ENCODE peak calls at places on chromosomes 12 and 14, in six cellular contexts. J is GM13977, V is left ventricle myocardium superior, N is activated B cell treated with CpG ODN at 0.5 μM for 24 hours, D is frontal cortex, Z is thoracic aorta. M is an unnamed sample.

GRCh38 chr12:80321653-80322052 is 122.4 kb upstream of the PTPRQ start:
- DNase-seq in J (no peak), V (no peak), N (no peak), D (no peak), Z (no peak), M (no peak)

GRCh38 chr12:130537051-130537450 is 179.0 kb downstream of the RIMBP2 start:
- DNase-seq in J (no peak), V (no peak), N (no peak), D (no peak), Z (no peak), M (no peak)

GRCh38 chr14:22448905-22449611 is 140.0 kb downstream of the DAD1 start:
- DNase-seq in J (no peak), V (no peak), N (no peak), D (no peak), Z (no peak), M (peak; percentile 61)

GRCh38 chr12:53096089-53096741 is 1.3 kb upstream of the IGFBP6 start:
- DNase-seq in J (no peak), V (peak; percentile 84), N (no peak), D (no peak), Z (no peak), M (peak; percentile 85)

GRCh38 chr12:108526482-108527234 is 11.6 kb downstream of the FICD start:
- DNase-seq in J (no peak), V (no peak), N (no peak), D (no peak), Z (no peak), M (no peak)

GRCh38 chr12:120103371-120103770 is 13.2 kb downstream of the RAB35 start:
- DNase-seq in J (no peak), V (no peak), N (no peak), D (no peak), Z (no peak), M (no peak)

GRCh38 chr12:2494490-2495192 is 300.1 kb upstream of the FKBP4 start:
- DNase-seq in J (no peak), V (no peak), N (no peak), D (no peak), Z (no peak), M (no peak)

GRCh38 chr12:1108276-1108675 is 117.3 kb downstream of the ERC1 start:
- DNase-seq in J (peak; percentile 51), V (no peak), N (no peak), D (no peak), Z (no peak), M (no peak)

GRCh38 chr14:74389980-74390379 is 36.0 kb downstream of the SYNDIG1L start:
- DNase-seq in J (no peak), V (no peak), N (no peak), D (no peak), Z (no peak), M (no peak)

GRCh38 chr12:120470150-120470817 is 736 bp upstream of the SRSF9 start:
- DNase-seq in J (no peak), V (no peak), N (no peak), D (no peak), Z (no peak), M (no peak)

GRCh38 chr12:76024942-76025600 is 6.5 kb downstream of the PHLDA1 start:
- DNase-seq in J (no peak), V (no peak), N (no peak), D (no peak), Z (no peak), M (no peak)

GRCh38 chr12:108696111-108696995 is 35.0 kb downstream of the CORO1C start:
- DNase-seq in J (no peak), V (no peak), N (no peak), D (no peak), Z (no peak), M (no peak)

GRCh38 chr14:105089746-105090492 is 24.7 kb upstream of the GPR132 start:
- DNase-seq in J (no peak), V (no peak), N (no peak), D (no peak), Z (no peak), M (no peak)

GRCh38 chr12:89353823-89354629 is 1.7 kb upstream of the DUSP6 start:
- DNase-seq in J (peak; percentile 73), V (peak; percentile 92), N (peak; percentile 58), D (peak; percentile 66), Z (no peak), M (peak; percentile 79)

GRCh38 chr14:31057701-31058364 is 31.7 kb upstream of the STRN3 start:
- DNase-seq in J (no peak), V (no peak), N (no peak), D (no peak), Z (no peak), M (no peak)

GRCh38 chr14:54676822-54677708 is 110.1 kb downstream of the SAMD4A start:
- DNase-seq in J (no peak), V (no peak), N (no peak), D (peak; percentile 24), Z (no peak), M (no peak)

GRCh38 chr12:6899837-6900519 is 4.6 kb upstream of the LRRC23 start:
- DNase-seq in J (no peak), V (peak; percentile 58), N (no peak), D (no peak), Z (no peak), M (no peak)

GRCh38 chr12:108611884-108612415 is 14.1 kb upstream of the TMEM119 start:
- DNase-seq in J (no peak), V (no peak), N (no peak), D (no peak), Z (no peak), M (no peak)

GRCh38 chr14:100375273-100375962 is 52.3 kb downstream of the SLC25A47 start:
- DNase-seq in J (peak; percentile 83), V (peak; percentile 74), N (peak; percentile 44), D (no peak), Z (peak; percentile 70), M (peak; percentile 79)

GRCh38 chr12:97556201-97556824 is 93.7 kb downstream of the RMST start:
- DNase-seq in J (no peak), V (no peak), N (no peak), D (no peak), Z (no peak), M (no peak)

GRCh38 chr14:33347816-33348215 is 409.1 kb downstream of the NPAS3 start:
- DNase-seq in J (no peak), V (no peak), N (no peak), D (no peak), Z (no peak), M (no peak)

GRCh38 chr14:61476737-61477410 is 155.5 kb downstream of the PRKCH start:
- DNase-seq in J (peak; percentile 40), V (no peak), N (no peak), D (no peak), Z (no peak), M (no peak)

GRCh38 chr12:130987151-130987931 is 33.6 kb downstream of the ADGRD1 start:
- DNase-seq in J (no peak), V (no peak), N (no peak), D (no peak), Z (no peak), M (no peak)

GRCh38 chr12:27193854-27194544 is 50.1 kb upstream of the STK38L start:
- DNase-seq in J (no peak), V (peak; percentile 65), N (no peak), D (no peak), Z (peak; percentile 40), M (no peak)

GRCh38 chr12:32273712-32274111 is 125.6 kb upstream of the FGD4 start:
- DNase-seq in J (peak; percentile 65), V (no peak), N (peak; percentile 47), D (no peak), Z (no peak), M (no peak)

GRCh38 chr14:61524211-61524806 is 171.0 kb upstream of the HIF1A start:
- DNase-seq in J (no peak), V (no peak), N (no peak), D (no peak), Z (no peak), M (no peak)

GRCh38 chr12:51388066-51388799 is 3.0 kb downstream of the GALNT6 start:
- DNase-seq in J (no peak), V (no peak), N (no peak), D (no peak), Z (no peak), M (no peak)

GRCh38 chr12:22935090-22935489 is 310.1 kb downstream of the ETNK1 start:
- DNase-seq in J (no peak), V (peak; percentile 44), N (no peak), D (no peak), Z (no peak), M (no peak)

GRCh38 chr12:66092559-66093269 is 37.8 kb downstream of the LLPH start:
- DNase-seq in J (peak; percentile 3), V (no peak), N (no peak), D (no peak), Z (peak; percentile 8), M (no peak)